ENCODE peak calls at places on chromosomes 4 and X, in ten cellular contexts. K is astrocyte of the spinal cord; F is NCI-H748 treated with DMSO at 0.1 percent for 48 hours; I is activated T-cell treated with anti-CD3 and anti-CD28 coated beads for 1 hour; P is stimulated activated naive B cell treated with anti-CD40 and anti-IgM and Interleukin-4, amounts not matched to agents 10 μg/mL and 1 μg/mL and 100 μg/mL, for 72 hours; M is right cardiac atrium; X is M059J; Z is stimulated activated CD4-positive, alpha-beta T cell treated with anti-CD3 and anti-CD28 coated beads, Interleukin-1b, Interleukin-23, amount 100 ng/mL, for 1 hour; Q is naive thymus-derived CD8-positive, alpha-beta T cell; Y is activated T-helper 1 cell treated with anti-CD3 and anti-CD28 coated beads, Interleukin-12 subunit alpha, Interleukin-12 subunit beta, Interleukin-2, Interleukin-4 antibody, amounts not matched to agents 30 ng/mL and 10 ng/mL and 1 ng/mL, durations not matched to agents 14 hours and 24 hours and 36 hours. H is an unnamed sample.

GRCh38 chrX:1316527-1316926 is 20.1 kb upstream of the IL3RA start:
- DNase-seq in K (no peak), Z (no peak), X (no peak), Q (no peak), M (peak), P (no peak), I (no peak), F (no peak), Y (no peak), H (no peak)

GRCh38 chr4:163540977-163541376 is 46.5 kb downstream of the TMA16 start:
- DNase-seq in I (no peak), F (no peak), X (peak), P (no peak), Q (no peak), K (peak), M (no peak), Z (no peak), Y (no peak), H (no peak)

GRCh38 chr4:112378858-112379257 is 81.7 kb downstream of the ALPK1 start:
- DNase-seq in Q (no peak), I (no peak), M (no peak), X (no peak), P (no peak), Z (no peak), K (no peak), Y (no peak), F (no peak), H (no peak)

GRCh38 chr4:154707877-154708276 is 35.9 kb upstream of the LRAT start:
- DNase-seq in M (no peak), P (no peak), Y (no peak), K (no peak), X (no peak), I (no peak), Q (no peak), F (no peak), Z (no peak), H (no peak)

GRCh38 chr4:149110499-149110898 is 668.3 kb upstream of the NR3C2 start:
- DNase-seq in Y (no peak), Z (no peak), K (no peak), F (no peak), X (no peak), I (no peak), Q (no peak), P (no peak), M (no peak), H (no peak)

GRCh38 chr4:31949045-31949444 is 1228.9 kb downstream of the PCDH7 start:
- DNase-seq in I (no peak), Z (no peak), F (no peak), K (peak), P (no peak), X (no peak), Y (no peak), Q (no peak), M (no peak), H (no peak)

GRCh38 chr4:105894570-105895323 is 524 bp upstream of the NPNT start:
- DNase-seq in M (peak), I (no peak), X (peak), Q (no peak), Z (no peak), K (peak), Y (no peak), P (no peak), F (peak), H (peak)

GRCh38 chr4:57501715-57502114 is 391.5 kb upstream of the IGFBP7 start:
- DNase-seq in Y (no peak), I (no peak), M (peak), Z (no peak), Q (no peak), P (no peak), K (peak), X (peak), F (no peak), H (no peak)

GRCh38 chrX:27890611-27891010 is 82.8 kb downstream of the MAGEB10 start:
- DNase-seq in M (no peak), Q (no peak), F (no peak), Z (no peak), K (peak), X (peak), Y (no peak), I (no peak), P (no peak), H (no peak)

GRCh38 chrX:23742174-23742692 is 843 bp downstream of the ACOT9 start:
- DNase-seq in F (no peak), Y (no peak), I (no peak), Z (no peak), Q (no peak), P (no peak), K (peak), X (peak), M (peak), H (no peak)

GRCh38 chr4:170990989-170991589 is 822.1 kb upstream of the GALNTL6 start:
- DNase-seq in I (no peak), Q (no peak), P (peak), X (no peak), M (no peak), F (peak), Y (no peak), K (no peak), Z (no peak), H (no peak)

GRCh38 chr4:83722730-83723269 is 186.9 kb downstream of the GPAT3 start:
- DNase-seq in I (no peak), X (no peak), M (no peak), Z (no peak), K (no peak), P (no peak), Q (no peak), F (no peak), Y (no peak), H (no peak)

GRCh38 chrX:71536285-71536684 is 3.4 kb downstream of the OGT start:
- DNase-seq in P (no peak), Z (no peak), X (no peak), M (no peak), Q (no peak), I (no peak), K (no peak), Y (no peak), F (no peak), H (peak)

GRCh38 chrX:97547873-97548578 is 664.3 kb downstream of the RPA4 start:
- DNase-seq in Y (no peak), M (no peak), I (no peak), F (no peak), Z (no peak), Q (no peak), P (no peak), K (peak), X (peak), H (no peak)

GRCh38 chrX:109409181-109409580 is 72.7 kb downstream of the GUCY2F start:
- DNase-seq in Y (no peak), P (no peak), F (no peak), Q (no peak), K (no peak), X (no peak), I (no peak), M (no peak), Z (no peak), H (no peak)

GRCh38 chrX:102720237-102721168 is at the start of gene GPRASP3:
- DNase-seq in Y (peak), I (peak), Q (peak), X (peak), K (peak), P (peak), F (peak), M (peak), Z (peak), H (peak)

GRCh38 chrX:124555036-124555595 is 208.8 kb downstream of the SH2D1A start:
- DNase-seq in X (peak), Y (no peak), F (no peak), M (no peak), I (no peak), K (peak), Z (no peak), P (no peak), Q (no peak), H (no peak)

GRCh38 chr4:24180586-24180985 is 290.7 kb upstream of the PPARGC1A start:
- DNase-seq in M (no peak), P (no peak), Z (no peak), I (no peak), F (no peak), X (no peak), Y (no peak), Q (no peak), K (no peak), H (no peak)

GRCh38 chr4:159010563-159011260 is 92.2 kb upstream of the RAPGEF2 start:
- DNase-seq in Y (no peak), Z (no peak), K (peak), F (peak), Q (no peak), I (no peak), X (peak), P (no peak), M (peak), H (peak)

GRCh38 chr4:78057135-78057599 is at the start of gene FRAS1:
- DNase-seq in I (no peak), Y (no peak), X (peak), P (no peak), K (peak), Z (no peak), F (peak), Q (peak), M (peak), H (peak)

GRCh38 chr4:189143255-189143654 is 797.4 kb upstream of the FRG1 start:
- DNase-seq in Q (no peak), Y (no peak), Z (no peak), P (no peak), K (no peak), I (no peak), M (no peak), F (no peak), X (peak), H (no peak)

GRCh38 chrX:9983463-9983862 is 16.3 kb downstream of the CLDN34 start:
- DNase-seq in F (no peak), Y (no peak), I (no peak), X (no peak), Z (no peak), Q (no peak), P (no peak), K (no peak), M (no peak), H (no peak)

GRCh38 chr4:7199771-7200441 is 7.6 kb downstream of the SORCS2 start:
- DNase-seq in Z (no peak), X (no peak), F (no peak), M (peak), I (no peak), Q (no peak), Y (no peak), P (no peak), K (no peak), H (no peak)

GRCh38 chr4:176066757-176067156 is 1.1 kb downstream of the WDR17 start:
- DNase-seq in I (no peak), F (no peak), X (no peak), Z (no peak), Y (no peak), Q (no peak), K (no peak), M (no peak), P (no peak), H (peak)

GRCh38 chr4:39134674-39135073 is 47.7 kb upstream of the WDR19 start:
- DNase-seq in M (no peak), I (no peak), X (no peak), F (peak), K (no peak), P (no peak), Z (no peak), Q (no peak), Y (no peak), H (peak)

GRCh38 chrX:13380230-13380629 is 60.4 kb upstream of the ATXN3L start:
- DNase-seq in Y (no peak), I (no peak), P (no peak), X (peak), Z (no peak), M (no peak), Q (no peak), K (peak), F (no peak), H (no peak)

GRCh38 chr4:8581094-8581861 is 1.1 kb downstream of the GPR78 start:
- DNase-seq in Y (no peak), M (peak), Q (no peak), P (no peak), Z (no peak), X (no peak), I (no peak), K (no peak), F (no peak), H (no peak)

GRCh38 chrX:154731203-154731602 is 19.7 kb downstream of the GAB3 start:
- DNase-seq in K (no peak), Q (no peak), I (no peak), P (no peak), X (no peak), Z (no peak), F (no peak), Y (no peak), M (no peak), H (no peak)

GRCh38 chr4:5166377-5166776 is 115.1 kb downstream of the STK32B start:
- DNase-seq in M (no peak), P (no peak), Z (no peak), K (no peak), X (peak), F (no peak), Y (no peak), Q (no peak), I (no peak), H (no peak)

GRCh38 chrX:13597928-13598327 is 28.5 kb downstream of the EGFL6 start:
- DNase-seq in Z (no peak), F (no peak), P (no peak), X (peak), K (no peak), M (no peak), Q (no peak), Y (no peak), I (no peak), H (no peak)

GRCh38 chr4:142719854-142720541 is 126.1 kb downstream of the INPP4B start:
- DNase-seq in I (no peak), Y (no peak), Q (peak), Z (no peak), F (peak), X (peak), P (no peak), M (no peak), K (peak), H (no peak)

GRCh38 chr4:116397291-116397690 is 688.1 kb downstream of the TRAM1L1 start:
- DNase-seq in M (no peak), F (no peak), P (no peak), Z (no peak), Q (no peak), Y (no peak), I (no peak), K (no peak), X (no peak), H (no peak)

GRCh38 chr4:33628296-33628695 is 2616.0 kb downstream of the ARAP2 start:
- DNase-seq in M (peak), Y (no peak), K (peak), Q (no peak), P (no peak), X (no peak), Z (no peak), F (no peak), I (no peak), H (no peak)

GRCh38 chrX:75327607-75328006 is 53.7 kb downstream of the UPRT start:
- DNase-seq in P (no peak), M (no peak), I (no peak), K (no peak), X (no peak), Q (no peak), Z (no peak), F (no peak), Y (no peak), H (no peak)

GRCh38 chrX:100979881-100980607 is 10.5 kb downstream of the ARL13A start:
- DNase-seq in Z (no peak), F (no peak), Q (no peak), I (no peak), Y (no peak), M (no peak), K (peak), P (no peak), X (peak), H (no peak)